ENCODE peak calls at places on chromosomes 5 and 9, in five cellular contexts. L is GM12878, U is K562, E is HepG2, Q is H1. B is an unnamed sample.

GRCh38 chr5:91178461-91178860 is 204.7 kb downstream of the ARRDC3 start:
- DNase-seq in L (no peak), Q (no peak), U (no peak), E (no peak), B (no peak)

GRCh38 chr5:138649316-138649720 is 74.1 kb upstream of the HSPA9 start:
- DNase-seq in L (no peak), U (no peak), Q (no peak), E (no peak), B (no peak)

GRCh38 chr5:157820593-157821252 is 38.2 kb downstream of the CLINT1 start:
- DNase-seq in U (peak; percentile 16), E (peak; percentile 64), Q (no peak), L (no peak), B (peak; percentile 26)

GRCh38 chr9:22395585-22396205 is 50.9 kb upstream of the DMRTA1 start:
- DNase-seq in L (no peak), Q (no peak), E (peak; percentile 18), U (no peak), B (no peak)

GRCh38 chr5:74503-75109 is 17.4 kb upstream of the PLEKHG4B start:
- DNase-seq in L (no peak), E (no peak), Q (no peak), U (no peak), B (no peak)

GRCh38 chr5:86780018-86780417 is 162.3 kb downstream of the COX7C start:
- DNase-seq in Q (no peak), L (no peak), U (no peak), E (no peak), B (no peak)

GRCh38 chr9:133788045-133788818 is 50.1 kb upstream of the SARDH start:
- DNase-seq in L (no peak), Q (no peak), U (no peak), E (no peak), B (no peak)

GRCh38 chr9:116901260-116901659 is 214.2 kb downstream of the TRIM32 start:
- DNase-seq in Q (no peak), U (no peak), L (no peak), E (no peak), B (no peak)

GRCh38 chr5:432928-433791 is 9.8 kb upstream of the EXOC3 start:
- DNase-seq in U (no peak), L (no peak), E (no peak), Q (no peak), B (no peak)

GRCh38 chr5:64158827-64159226 is 6.8 kb upstream of the RNF180 start:
- DNase-seq in L (no peak), Q (no peak), E (no peak), U (no peak), B (no peak)

GRCh38 chr9:100498592-100498991 is 25.6 kb downstream of the TMEFF1 start:
- DNase-seq in Q (no peak), E (no peak), L (no peak), U (no peak), B (no peak)

GRCh38 chr5:105702323-105702722 is 1968.4 kb downstream of the EFNA5 start:
- DNase-seq in E (no peak), Q (no peak), U (no peak), L (no peak), B (no peak)

GRCh38 chr9:82829818-82830217 is 233.1 kb downstream of the RASEF start:
- DNase-seq in L (no peak), E (no peak), U (no peak), Q (no peak), B (no peak)

GRCh38 chr5:407051-407450 is 35.9 kb upstream of the EXOC3 start:
- DNase-seq in L (no peak), E (no peak), Q (no peak), U (no peak), B (no peak)

GRCh38 chr9:107175826-107176500 is 107.1 kb upstream of the RAD23B start:
- DNase-seq in Q (no peak), L (no peak), E (no peak), U (no peak), B (no peak)

GRCh38 chr5:55483903-55484302 is 50.9 kb downstream of the PLPP1 start:
- DNase-seq in U (no peak), E (peak; percentile 16), Q (no peak), L (no peak), B (no peak)

GRCh38 chr9:135079676-135080075 is 7.8 kb upstream of the OLFM1 start:
- DNase-seq in L (no peak), Q (no peak), U (no peak), E (no peak), B (no peak)

GRCh38 chr5:72292411-72292810 is 27.6 kb downstream of the MRPS27 start:
- DNase-seq in U (no peak), E (no peak), L (no peak), Q (no peak), B (no peak)

GRCh38 chr5:72295539-72295938 is 24.5 kb downstream of the MRPS27 start:
- DNase-seq in E (peak; percentile 95), Q (no peak), U (no peak), L (no peak), B (no peak)

GRCh38 chr5:72293495-72294055 is 26.5 kb downstream of the MRPS27 start:
- DNase-seq in E (no peak), L (no peak), Q (no peak), U (no peak), B (no peak)

GRCh38 chr5:72296251-72296650 is 23.8 kb downstream of the MRPS27 start:
- DNase-seq in Q (no peak), E (no peak), L (no peak), U (no peak), B (no peak)

DNA sequence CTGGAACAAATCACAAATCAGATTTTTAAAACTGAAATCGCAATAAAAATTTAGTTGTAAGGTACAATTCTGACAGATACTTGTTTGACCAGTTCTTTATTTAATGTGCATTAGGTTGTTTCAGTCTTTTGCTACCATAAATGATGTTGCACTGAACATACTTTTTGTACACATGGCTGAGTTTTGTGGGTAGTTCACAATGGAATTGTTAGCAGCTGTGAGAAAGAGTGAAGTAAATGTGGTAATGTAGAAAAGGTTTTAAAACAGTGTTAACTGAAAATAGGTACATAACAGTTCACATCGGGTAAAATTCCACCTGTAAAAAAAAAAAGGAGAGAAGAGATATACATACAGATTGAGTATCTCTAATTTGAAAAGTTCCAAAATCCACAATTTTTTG is 25.6 kb downstream of the MRPS27 start:
- DNase-seq in E (no peak), L (no peak), Q (no peak), U (no peak), B (no peak)
- TF ChIP-seq SP1 in E (no peak), L (no peak), Q (no peak), U (no peak), B (no peak)

GRCh38 chr9:128096614-128097013 is 28.6 kb downstream of the SLC25A25 start:
- DNase-seq in L (no peak), E (no peak), U (peak; percentile 40), Q (no peak), B (no peak)
- H3K4me1 ChIP-seq in L (peaks cover 25% of the 10 kb centered on the region), E (peaks cover 69% of the 10 kb centered on the region), U (peaks cover 87% of the 10 kb centered on the region), Q (peaks cover 26% of the 10 kb centered on the region), B (peaks cover 63% of the 10 kb centered on the region)

GRCh38 chr5:83473344-83474169 is 2.0 kb downstream of the VCAN start:
- DNase-seq in U (peak; percentile 76), Q (peak; percentile 100), L (peak; percentile 24), E (no peak), B (peak; percentile 86)
- TF ChIP-seq SP1 in U (peak; percentile 16), Q (peak; percentile 83), L (no peak), E (no peak), B (no peak)

GRCh38 chr5:171957591-171958251 is 48.7 kb downstream of the FBXW11 start:
- DNase-seq in Q (no peak), L (peak; percentile 69), E (peak; percentile 35), U (no peak), B (no peak)
- H3K4me1 ChIP-seq in Q (peaks cover 17% of the 10 kb centered on the region), L (peaks cover 44% of the 10 kb centered on the region), E (peaks cover 63% of the 10 kb centered on the region), U (peaks cover 31% of the 10 kb centered on the region), B (peaks cover 52% of the 10 kb centered on the region)

DNA sequence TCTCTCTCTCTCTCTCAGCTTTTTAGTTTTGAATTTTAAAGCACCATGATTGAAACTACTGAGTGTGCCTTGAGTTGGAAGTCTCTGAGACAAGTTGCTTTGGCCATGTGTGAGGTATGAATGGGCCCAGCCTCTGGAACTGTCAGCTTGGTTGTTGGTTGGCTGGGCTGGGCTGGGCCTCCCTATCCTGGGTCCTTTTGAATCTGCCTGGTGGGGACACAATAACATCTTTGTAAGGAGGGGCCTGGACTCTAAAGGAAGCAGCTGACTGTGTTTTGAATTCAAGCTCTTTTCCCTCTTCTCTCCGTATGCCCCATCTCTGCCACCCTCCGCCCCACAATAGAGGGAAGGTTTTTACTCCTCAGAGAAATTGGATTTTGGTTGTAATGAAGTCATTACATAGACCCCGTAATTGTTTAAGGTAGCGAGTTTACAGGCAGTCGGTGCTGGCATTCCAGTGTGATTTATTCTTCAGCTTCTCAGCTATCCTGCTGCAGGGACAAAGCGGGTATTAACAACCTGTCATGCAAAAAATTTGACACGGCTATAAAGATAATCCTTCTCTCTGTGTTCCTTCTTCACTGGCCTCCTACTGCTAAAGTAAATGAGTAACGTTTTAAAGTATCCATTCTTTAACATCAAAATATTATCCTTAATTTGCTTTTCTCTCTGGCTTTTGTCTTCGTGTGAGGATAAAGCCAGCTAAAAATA is 105.4 kb downstream of the DAPK1 start:
- DNase-seq in U (no peak), E (no peak), Q (no peak), L (no peak), B (no peak)
- TF ChIP-seq SP1 in U (no peak), E (no peak), Q (no peak), L (no peak), B (no peak)

DNA sequence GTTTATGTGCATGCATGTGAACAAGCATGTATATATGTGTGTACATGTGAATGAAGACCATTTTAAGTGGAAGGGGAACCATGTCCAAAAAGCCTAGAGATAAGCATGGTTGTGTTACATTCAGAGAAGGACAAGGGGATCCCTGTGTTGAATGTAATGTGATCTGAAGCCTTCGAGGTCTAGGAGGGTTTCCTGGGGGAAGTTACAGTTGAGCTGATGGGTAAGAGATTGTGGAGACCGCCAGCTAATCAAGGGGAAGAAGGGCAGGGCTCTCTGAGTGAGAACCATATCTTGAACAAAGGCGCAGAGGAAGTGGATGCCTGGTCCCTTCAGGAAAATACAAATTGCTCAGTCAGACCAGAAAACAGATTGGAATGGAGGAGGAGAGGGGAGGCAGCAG is 45.5 kb upstream of the TNFSF15 start:
- DNase-seq in U (no peak), E (no peak), Q (no peak), L (no peak), B (no peak)
- H3K4me1 ChIP-seq in U (no peaks in the 10 kb centered on the region), E (no peaks in the 10 kb centered on the region), Q (no peaks in the 10 kb centered on the region), L (no peaks in the 10 kb centered on the region), B (no peaks in the 10 kb centered on the region)

B was measured in HCT116.